ENCODE peak calls at places on chromosomes 11 and 22, in seven cellular contexts. V is neural crest cell; G is CD8-positive, alpha-beta T cell; L is retinal pigment epithelial cell; N is HFFc6; T is cardiac muscle cell; J is body of pancreas. Y is an unnamed sample.

GRCh38 chr11:57179701-57180100 is 2.1 kb upstream of the LRRC55 start:
- DNase-seq in V (no peak), G (no peak), L (no peak), N (no peak), T (no peak), J (no peak), Y (no peak)

GRCh38 chr11:45801723-45802315 is 3.1 kb upstream of the SLC35C1 start:
- DNase-seq in V (no peak), G (no peak), L (no peak), N (no peak), T (peak), J (no peak), Y (no peak)

GRCh38 chr11:85946221-85946620 is 91.0 kb downstream of the CCDC83 start:
- DNase-seq in V (no peak), G (no peak), L (no peak), N (peak), T (peak), J (no peak), Y (no peak)

GRCh38 chr11:120462825-120463224 is 48.7 kb upstream of the GRIK4 start:
- DNase-seq in V (no peak), G (no peak), L (no peak), N (no peak), T (no peak), J (no peak), Y (no peak)

GRCh38 chr11:115919341-115920086 is 415.3 kb upstream of the CADM1 start:
- DNase-seq in V (no peak), G (no peak), L (peak), N (no peak), T (peak), J (no peak), Y (no peak)

GRCh38 chr22:49688516-49689254 is 139.0 kb downstream of the BRD1 start:
- DNase-seq in V (no peak), G (no peak), L (no peak), N (no peak), T (no peak), J (no peak), Y (no peak)

GRCh38 chr11:19670030-19670761 is 42.4 kb upstream of the NAV2 start:
- DNase-seq in V (no peak), G (no peak), L (no peak), N (peak), T (no peak), J (no peak), Y (no peak)

GRCh38 chr11:73288873-73289707 is 17.0 kb downstream of the P2RY6 start:
- DNase-seq in V (peak), G (no peak), L (peak), N (peak), T (peak), J (peak), Y (peak)

GRCh38 chr22:24926849-24927579 is 19.5 kb downstream of the LHFPL7 start:
- DNase-seq in V (no peak), G (no peak), L (no peak), N (no peak), T (peak), J (no peak), Y (no peak)

GRCh38 chr22:44928711-44929347 is 81.0 kb downstream of the PHF21B start:
- DNase-seq in V (no peak), G (no peak), L (no peak), N (no peak), T (no peak), J (no peak), Y (no peak)

GRCh38 chr22:43845981-43846380 is 16.3 kb downstream of the SULT4A1 start:
- DNase-seq in V (no peak), G (no peak), L (no peak), N (no peak), T (no peak), J (no peak), Y (no peak)

GRCh38 chr11:67999704-68000103 is 4.2 kb downstream of the UNC93B1 start:
- DNase-seq in V (no peak), G (no peak), L (no peak), N (no peak), T (no peak), J (no peak), Y (no peak)

GRCh38 chr11:131300304-131300703 is 70.1 kb upstream of the NTM start:
- DNase-seq in V (peak), G (no peak), L (no peak), N (no peak), T (peak), J (no peak), Y (no peak)

GRCh38 chr11:57340228-57340627 is 2.1 kb downstream of the P2RX3 start:
- DNase-seq in V (peak), G (no peak), L (no peak), N (no peak), T (peak), J (no peak), Y (no peak)

GRCh38 chr22:49320714-49321476 is 506.8 kb downstream of the BRD1 start:
- DNase-seq in V (no peak), G (no peak), L (no peak), N (no peak), T (no peak), J (no peak), Y (no peak)

GRCh38 chr22:44091021-44091721 is 67.1 kb downstream of the PARVB start:
- DNase-seq in V (no peak), G (no peak), L (no peak), N (no peak), T (peak), J (no peak), Y (no peak)

GRCh38 chr11:119885067-119885466 is 156.1 kb upstream of the NECTIN1 start:
- DNase-seq in V (no peak), G (no peak), L (no peak), N (no peak), T (no peak), J (no peak), Y (no peak)

GRCh38 chr22:24178502-24179440 is 2.5 kb upstream of the SUSD2 start:
- DNase-seq in V (no peak), G (no peak), L (no peak), N (no peak), T (no peak), J (no peak), Y (no peak)

GRCh38 chr11:2889399-2890273 is 4.1 kb upstream of the CDKN1C start:
- DNase-seq in V (no peak), G (no peak), L (no peak), N (no peak), T (no peak), J (peak), Y (no peak)

GRCh38 chr11:57800444-57801184 is 39.0 kb downstream of the CTNND1 start:
- DNase-seq in V (peak), G (no peak), L (no peak), N (peak), T (peak), J (peak), Y (no peak)

GRCh38 chr11:47001666-47002285 is 65.2 kb downstream of the CSTPP1 start:
- DNase-seq in V (no peak), G (no peak), L (no peak), N (no peak), T (peak), J (no peak), Y (no peak)

GRCh38 chr22:24810043-24810749 is 4.2 kb downstream of the SGSM1 start:
- DNase-seq in V (no peak), G (no peak), L (no peak), N (no peak), T (peak), J (no peak), Y (no peak)

GRCh38 chr22:46726986-46727317 is 11.1 kb downstream of the CERK start:
- DNase-seq in V (no peak), G (no peak), L (no peak), N (no peak), T (no peak), J (no peak), Y (no peak)

GRCh38 chr11:92770981-92771380 is 198.5 kb upstream of the MTNR1B start:
- DNase-seq in V (no peak), G (no peak), L (no peak), N (no peak), T (no peak), J (no peak), Y (no peak)

GRCh38 chr22:38196791-38197429 is 4.9 kb upstream of the MAFF start:
- DNase-seq in V (no peak), G (no peak), L (no peak), N (no peak), T (no peak), J (no peak), Y (no peak)

GRCh38 chr11:9001736-9002135 is 2.1 kb downstream of the NRIP3 start:
- DNase-seq in V (no peak), G (no peak), L (peak), N (peak), T (peak), J (no peak), Y (peak)

GRCh38 chr22:48236261-48236660 is 1473.8 kb downstream of the TBC1D22A start:
- DNase-seq in V (no peak), G (no peak), L (no peak), N (no peak), T (no peak), J (no peak), Y (no peak)

GRCh38 chr11:117220999-117221774 is 10.7 kb downstream of the PCSK7 start:
- DNase-seq in V (no peak), G (no peak), L (no peak), N (no peak), T (peak), J (no peak), Y (no peak)

GRCh38 chr11:70517996-70518907 is 119.9 kb downstream of the CTTN start:
- DNase-seq in V (no peak), G (no peak), L (peak), N (peak), T (peak), J (no peak), Y (no peak)

DNA sequence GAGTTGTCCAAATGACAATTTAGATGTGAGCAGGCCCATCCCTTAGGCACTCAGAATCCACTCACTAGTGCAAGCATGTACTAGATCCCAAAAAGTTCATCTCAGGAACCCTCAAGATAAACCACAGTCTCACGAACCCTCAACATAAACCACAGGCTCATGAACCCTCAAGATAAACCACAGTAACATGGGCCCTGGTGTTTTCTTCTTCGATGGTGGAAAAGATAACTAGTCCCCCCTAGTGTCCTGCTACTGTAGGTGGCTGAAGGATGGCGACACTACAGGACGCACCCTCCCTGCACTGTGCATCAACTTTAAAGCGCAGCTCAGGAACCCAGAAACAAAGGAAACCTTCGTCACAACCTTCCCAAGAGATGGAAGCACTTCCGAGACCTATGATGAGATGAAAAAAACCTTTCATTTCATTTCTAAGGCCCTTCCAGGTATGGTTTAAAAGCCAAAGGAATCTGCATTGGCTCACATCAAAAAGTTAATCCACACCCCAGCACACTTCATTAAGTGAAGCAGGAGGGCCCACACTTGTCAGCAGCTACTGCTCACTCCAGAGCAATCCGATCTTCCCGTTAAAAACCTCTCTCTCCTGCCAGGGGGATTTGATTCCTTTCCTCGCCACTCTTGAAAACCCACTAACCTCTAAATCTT is 2.4 kb downstream of the LARGE1 start:
- DNase-seq in V (no peak), G (no peak), L (no peak), N (no peak), T (no peak), J (no peak), Y (no peak)
- TF ChIP-seq CTCF in V (peak), G (no peak), L (no peak), N (peak), T (no peak), J (no peak), Y (no peak)

GRCh38 chr22:40322818-40323447 is 23.4 kb upstream of the ADSL start:
- DNase-seq in V (no peak), G (no peak), L (no peak), N (no peak), T (no peak), J (no peak), Y (no peak)
- TF ChIP-seq CTCF in V (no peak), G (no peak), L (no peak), N (no peak), T (no peak), J (no peak), Y (no peak)

GRCh38 chr11:75214411-75214821 is 26.2 kb upstream of the TPBGL start:
- DNase-seq in V (peak), G (peak), L (peak), N (peak), T (peak), J (peak), Y (peak)
- TF ChIP-seq CTCF in V (peak), G (no peak), L (peak), N (peak), T (peak), J (peak), Y (no peak)

GRCh38 chr22:41576877-41577276 is 12.8 kb downstream of the PMM1 start:
- DNase-seq in V (peak), G (no peak), L (no peak), N (peak), T (peak), J (peak), Y (no peak)
- TF ChIP-seq CTCF in V (peak), G (no peak), L (peak), N (peak), T (peak), J (peak), Y (no peak)

GRCh38 chr11:17838102-17838501 is 103.5 kb downstream of the KCNC1 start:
- DNase-seq in V (no peak), G (no peak), L (no peak), N (no peak), T (no peak), J (no peak), Y (no peak)
- TF ChIP-seq CTCF in V (no peak), G (no peak), L (no peak), N (no peak), T (no peak), J (no peak), Y (no peak)

GRCh38 chr11:6894097-6894496 is 1.8 kb upstream of the OR2D2 start:
- DNase-seq in V (no peak), G (no peak), L (no peak), N (no peak), T (no peak), J (no peak), Y (no peak)
- TF ChIP-seq CTCF in V (no peak), G (no peak), L (no peak), N (no peak), T (no peak), J (no peak), Y (no peak)

Y was measured in natural killer cell.